ENCODE peak calls at places on chromosomes 16 and 17, in ten cellular contexts. One of them, this sample, is unnamed.

GRCh38 chr16:19116711-19117449 is 3.1 kb downstream of the ITPRIPL2 start:
- DNase-seq in endothelial cell of umbilical vein: no peak
- DNase-seq in suprapubic skin: no peak
- DNase-seq in stomach: no peak
- DNase-seq in GM23338: peak
- DNase-seq in esophagus muscularis mucosa: no peak
- DNase-seq in GM12891: no peak
- DNase-seq in SK-N-MC: no peak
- DNase-seq in HCT116: no peak
- DNase-seq in SK-N-SH: no peak
- DNase-seq in this sample: no peak

GRCh38 chr17:7241047-7241733 is 1.1 kb downstream of the GABARAP start:
- DNase-seq in SK-N-MC: no peak
- DNase-seq in HCT116: no peak
- DNase-seq in GM12891: no peak
- DNase-seq in stomach: no peak
- DNase-seq in GM23338: no peak
- DNase-seq in SK-N-SH: no peak
- DNase-seq in esophagus muscularis mucosa: no peak
- DNase-seq in endothelial cell of umbilical vein: no peak
- DNase-seq in suprapubic skin: no peak
- DNase-seq in this sample: no peak

GRCh38 chr17:76363107-76363801 is 9.5 kb upstream of the PRPSAP1 start:
- DNase-seq in SK-N-MC: no peak
- DNase-seq in suprapubic skin: no peak
- DNase-seq in GM12891: no peak
- DNase-seq in esophagus muscularis mucosa: no peak
- DNase-seq in SK-N-SH: no peak
- DNase-seq in stomach: no peak
- DNase-seq in endothelial cell of umbilical vein: no peak
- DNase-seq in GM23338: no peak
- DNase-seq in HCT116: no peak
- DNase-seq in this sample: no peak

GRCh38 chr16:1677339-1677738 is 740 bp upstream of the JPT2 start:
- DNase-seq in SK-N-MC: no peak
- DNase-seq in suprapubic skin: no peak
- DNase-seq in GM23338: peak
- DNase-seq in HCT116: no peak
- DNase-seq in GM12891: no peak
- DNase-seq in SK-N-SH: no peak
- DNase-seq in endothelial cell of umbilical vein: no peak
- DNase-seq in esophagus muscularis mucosa: no peak
- DNase-seq in stomach: no peak
- DNase-seq in this sample: no peak

GRCh38 chr17:66841744-66842143 is 6.8 kb downstream of the CACNG5 start:
- DNase-seq in GM23338: no peak
- DNase-seq in stomach: no peak
- DNase-seq in esophagus muscularis mucosa: no peak
- DNase-seq in GM12891: no peak
- DNase-seq in SK-N-SH: no peak
- DNase-seq in HCT116: no peak
- DNase-seq in endothelial cell of umbilical vein: no peak
- DNase-seq in SK-N-MC: no peak
- DNase-seq in suprapubic skin: no peak
- DNase-seq in this sample: no peak

GRCh38 chr16:10984509-10984908 is 40.1 kb downstream of the CLEC16A start:
- DNase-seq in SK-N-MC: no peak
- DNase-seq in stomach: no peak
- DNase-seq in SK-N-SH: no peak
- DNase-seq in esophagus muscularis mucosa: no peak
- DNase-seq in endothelial cell of umbilical vein: no peak
- DNase-seq in GM12891: no peak
- DNase-seq in HCT116: no peak
- DNase-seq in suprapubic skin: no peak
- DNase-seq in GM23338: no peak
- DNase-seq in this sample: no peak

GRCh38 chr17:74274703-74275340 is 788 bp downstream of the DNAI2 start:
- DNase-seq in GM12891: no peak
- DNase-seq in endothelial cell of umbilical vein: no peak
- DNase-seq in SK-N-SH: no peak
- DNase-seq in GM23338: no peak
- DNase-seq in esophagus muscularis mucosa: no peak
- DNase-seq in stomach: no peak
- DNase-seq in SK-N-MC: no peak
- DNase-seq in suprapubic skin: no peak
- DNase-seq in HCT116: no peak
- DNase-seq in this sample: no peak

GRCh38 chr17:1000597-1001490 is 3.9 kb downstream of the TIMM22 start:
- DNase-seq in suprapubic skin: no peak
- DNase-seq in endothelial cell of umbilical vein: peak
- DNase-seq in stomach: peak
- DNase-seq in SK-N-SH: no peak
- DNase-seq in esophagus muscularis mucosa: no peak
- DNase-seq in GM23338: no peak
- DNase-seq in HCT116: no peak
- DNase-seq in SK-N-MC: no peak
- DNase-seq in GM12891: no peak
- DNase-seq in this sample: no peak

GRCh38 chr17:65099941-65100315 is 37.2 kb upstream of the RGS9 start:
- DNase-seq in stomach: peak
- DNase-seq in GM23338: peak
- DNase-seq in SK-N-MC: no peak
- DNase-seq in HCT116: peak
- DNase-seq in esophagus muscularis mucosa: no peak
- DNase-seq in SK-N-SH: no peak
- DNase-seq in GM12891: peak
- DNase-seq in endothelial cell of umbilical vein: no peak
- DNase-seq in suprapubic skin: peak
- DNase-seq in this sample: no peak

GRCh38 chr16:86942469-86943175 is 364.3 kb downstream of the FOXL1 start:
- DNase-seq in SK-N-MC: no peak
- DNase-seq in esophagus muscularis mucosa: no peak
- DNase-seq in stomach: no peak
- DNase-seq in GM23338: no peak
- DNase-seq in HCT116: no peak
- DNase-seq in suprapubic skin: no peak
- DNase-seq in endothelial cell of umbilical vein: no peak
- DNase-seq in GM12891: no peak
- DNase-seq in SK-N-SH: no peak
- DNase-seq in this sample: no peak

GRCh38 chr17:2814499-2815341 is 18.5 kb downstream of the RAP1GAP2 start:
- DNase-seq in SK-N-SH: no peak
- DNase-seq in SK-N-MC: no peak
- DNase-seq in esophagus muscularis mucosa: no peak
- DNase-seq in suprapubic skin: no peak
- DNase-seq in HCT116: no peak
- DNase-seq in stomach: no peak
- DNase-seq in GM23338: no peak
- DNase-seq in endothelial cell of umbilical vein: no peak
- DNase-seq in GM12891: peak
- DNase-seq in this sample: no peak

GRCh38 chr17:81128774-81129173 is 36.5 kb upstream of the PVALEF start:
- DNase-seq in suprapubic skin: no peak
- DNase-seq in esophagus muscularis mucosa: no peak
- DNase-seq in GM12891: no peak
- DNase-seq in SK-N-SH: no peak
- DNase-seq in SK-N-MC: no peak
- DNase-seq in GM23338: no peak
- DNase-seq in HCT116: no peak
- DNase-seq in stomach: no peak
- DNase-seq in endothelial cell of umbilical vein: no peak
- DNase-seq in this sample: no peak
- TF ChIP-seq POLR2AphosphoS5 in suprapubic skin: no peak
- TF ChIP-seq POLR2AphosphoS5 in esophagus muscularis mucosa: peak
- TF ChIP-seq POLR2AphosphoS5 in GM12891: no peak
- TF ChIP-seq POLR2AphosphoS5 in SK-N-SH: no peak
- TF ChIP-seq POLR2AphosphoS5 in SK-N-MC: no peak
- TF ChIP-seq POLR2AphosphoS5 in GM23338: no peak
- TF ChIP-seq POLR2AphosphoS5 in HCT116: no peak
- TF ChIP-seq POLR2AphosphoS5 in stomach: no peak
- TF ChIP-seq POLR2AphosphoS5 in endothelial cell of umbilical vein: no peak
- TF ChIP-seq POLR2AphosphoS5 in this sample: no peak

DNA sequence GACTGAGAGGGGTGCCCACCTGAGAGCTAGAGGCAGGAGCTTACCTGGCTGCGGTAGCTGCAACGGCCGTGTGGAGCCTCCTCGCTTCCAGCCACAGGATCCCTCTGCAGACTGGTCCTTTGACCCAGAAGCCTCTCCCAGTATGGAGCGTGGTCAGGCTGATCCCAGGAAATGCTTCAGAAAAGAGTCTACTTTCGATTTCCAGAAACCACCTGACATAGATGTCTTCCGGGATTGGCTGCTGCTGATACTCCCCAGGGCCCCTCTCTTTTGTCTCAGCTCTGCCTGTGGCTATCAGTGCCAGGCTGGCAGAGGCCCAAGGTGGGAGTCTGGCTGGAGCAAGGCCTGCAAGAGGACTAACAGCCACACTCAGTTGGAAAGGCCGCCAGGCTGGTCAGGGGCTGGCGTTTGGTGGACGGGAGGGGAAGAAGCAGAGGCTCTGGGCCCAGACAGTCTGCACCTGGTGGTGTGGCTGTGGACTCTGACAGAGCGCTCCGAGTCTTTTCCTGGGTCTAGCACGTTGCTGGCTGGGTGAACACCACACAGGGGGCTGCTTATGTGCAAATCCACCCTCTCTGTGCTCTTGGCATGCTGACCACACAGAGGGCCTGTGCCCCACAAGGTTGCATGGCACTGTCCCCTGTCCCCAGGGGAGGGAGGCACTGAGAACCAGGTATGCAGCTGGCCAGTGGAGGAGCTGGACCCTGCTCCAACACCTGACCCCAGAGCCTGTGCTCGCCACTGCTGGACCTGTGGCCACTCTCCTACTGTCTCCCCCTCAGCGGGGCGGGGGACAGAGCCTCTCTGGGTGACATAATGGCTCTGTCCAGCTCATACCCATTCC is at the start of gene LGALS3BP:
- DNase-seq in GM12891: no peak
- DNase-seq in suprapubic skin: no peak
- DNase-seq in SK-N-MC: peak
- DNase-seq in GM23338: peak
- DNase-seq in esophagus muscularis mucosa: no peak
- DNase-seq in endothelial cell of umbilical vein: no peak
- DNase-seq in stomach: peak
- DNase-seq in HCT116: peak
- DNase-seq in SK-N-SH: peak
- DNase-seq in this sample: peak
- TF ChIP-seq POLR2AphosphoS5 in GM12891: no peak
- TF ChIP-seq POLR2AphosphoS5 in suprapubic skin: no peak
- TF ChIP-seq POLR2AphosphoS5 in SK-N-MC: peak
- TF ChIP-seq POLR2AphosphoS5 in GM23338: no peak
- TF ChIP-seq POLR2AphosphoS5 in esophagus muscularis mucosa: peak
- TF ChIP-seq POLR2AphosphoS5 in endothelial cell of umbilical vein: no peak
- TF ChIP-seq POLR2AphosphoS5 in stomach: peak
- TF ChIP-seq POLR2AphosphoS5 in HCT116: peak
- TF ChIP-seq POLR2AphosphoS5 in SK-N-SH: peak
- TF ChIP-seq POLR2AphosphoS5 in this sample: peak

GRCh38 chr16:628321-629061 is 2.3 kb upstream of the WFIKKN1 start:
- DNase-seq in esophagus muscularis mucosa: no peak
- DNase-seq in SK-N-SH: no peak
- DNase-seq in GM23338: no peak
- DNase-seq in GM12891: no peak
- DNase-seq in SK-N-MC: no peak
- DNase-seq in endothelial cell of umbilical vein: no peak
- DNase-seq in suprapubic skin: peak
- DNase-seq in stomach: no peak
- DNase-seq in HCT116: no peak
- DNase-seq in this sample: no peak
- TF ChIP-seq POLR2AphosphoS5 in esophagus muscularis mucosa: no peak
- TF ChIP-seq POLR2AphosphoS5 in SK-N-SH: no peak
- TF ChIP-seq POLR2AphosphoS5 in GM23338: no peak
- TF ChIP-seq POLR2AphosphoS5 in GM12891: no peak
- TF ChIP-seq POLR2AphosphoS5 in SK-N-MC: no peak
- TF ChIP-seq POLR2AphosphoS5 in endothelial cell of umbilical vein: no peak
- TF ChIP-seq POLR2AphosphoS5 in suprapubic skin: no peak
- TF ChIP-seq POLR2AphosphoS5 in stomach: no peak
- TF ChIP-seq POLR2AphosphoS5 in HCT116: peak
- TF ChIP-seq POLR2AphosphoS5 in this sample: no peak

GRCh38 chr17:82231312-82231561 is 2.4 kb downstream of the SLC16A3 start:
- DNase-seq in GM12891: peak
- DNase-seq in stomach: no peak
- DNase-seq in SK-N-SH: no peak
- DNase-seq in SK-N-MC: no peak
- DNase-seq in esophagus muscularis mucosa: peak
- DNase-seq in endothelial cell of umbilical vein: no peak
- DNase-seq in suprapubic skin: no peak
- DNase-seq in HCT116: no peak
- DNase-seq in GM23338: no peak
- DNase-seq in this sample: no peak

GRCh38 chr17:82232322-82232785 is 3.5 kb downstream of the SLC16A3 start:
- DNase-seq in stomach: no peak
- DNase-seq in HCT116: no peak
- DNase-seq in SK-N-SH: no peak
- DNase-seq in suprapubic skin: no peak
- DNase-seq in endothelial cell of umbilical vein: no peak
- DNase-seq in esophagus muscularis mucosa: no peak
- DNase-seq in GM23338: no peak
- DNase-seq in SK-N-MC: no peak
- DNase-seq in GM12891: no peak
- DNase-seq in this sample: no peak

GRCh38 chr17:82232876-82233785 is 4.3 kb downstream of the SLC16A3 start:
- DNase-seq in suprapubic skin: peak
- DNase-seq in SK-N-SH: no peak
- DNase-seq in endothelial cell of umbilical vein: no peak
- DNase-seq in GM23338: no peak
- DNase-seq in esophagus muscularis mucosa: peak
- DNase-seq in SK-N-MC: no peak
- DNase-seq in HCT116: no peak
- DNase-seq in GM12891: no peak
- DNase-seq in stomach: no peak
- DNase-seq in this sample: no peak

GRCh38 chr17:82230627-82231311 is 1.9 kb downstream of the SLC16A3 start:
- DNase-seq in HCT116: no peak
- DNase-seq in esophagus muscularis mucosa: peak
- DNase-seq in endothelial cell of umbilical vein: peak
- DNase-seq in GM12891: peak
- DNase-seq in SK-N-MC: no peak
- DNase-seq in GM23338: peak
- DNase-seq in suprapubic skin: peak
- DNase-seq in SK-N-SH: peak
- DNase-seq in stomach: peak
- DNase-seq in this sample: no peak

DNA sequence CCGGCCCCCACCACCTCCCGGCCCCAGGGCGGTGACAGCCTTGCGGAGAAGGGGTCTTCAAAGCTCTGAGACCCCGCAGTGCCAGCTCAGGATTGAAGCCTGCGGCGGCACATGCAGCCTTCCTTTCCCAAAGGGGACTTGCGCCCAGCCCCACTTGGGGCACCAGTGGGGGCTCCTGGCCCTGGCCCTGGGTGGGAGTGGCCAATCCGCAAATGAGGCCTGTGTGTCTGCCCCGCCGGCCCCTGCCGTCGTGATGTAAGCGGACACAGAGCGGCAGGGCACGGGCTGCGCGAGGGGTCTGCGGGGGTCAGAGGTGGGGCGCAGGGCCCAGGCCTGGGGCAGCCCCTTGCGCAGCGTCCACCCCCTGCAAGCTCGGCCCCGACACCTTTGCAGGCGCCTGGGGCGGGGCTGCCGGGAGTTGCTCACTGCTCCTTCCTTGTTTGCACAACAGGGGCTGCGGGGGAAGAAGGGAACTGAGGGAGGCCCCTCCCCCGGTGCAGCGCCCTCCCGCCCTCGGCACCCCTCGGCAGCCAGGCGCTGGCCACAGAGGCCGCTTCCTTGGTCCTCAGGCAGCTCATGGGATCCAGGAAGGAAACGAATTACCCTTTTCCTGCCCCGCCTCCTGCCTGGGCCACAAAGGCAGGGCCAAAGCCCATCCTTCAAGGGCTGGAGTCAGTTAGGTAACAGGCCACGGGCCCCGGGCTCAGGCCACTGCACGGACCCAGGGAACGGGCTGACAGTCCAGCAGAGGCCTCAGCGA is 2.9 kb downstream of the SLC16A3 start:
- DNase-seq in GM12891: no peak
- DNase-seq in HCT116: no peak
- DNase-seq in stomach: peak
- DNase-seq in endothelial cell of umbilical vein: peak
- DNase-seq in SK-N-MC: no peak
- DNase-seq in esophagus muscularis mucosa: peak
- DNase-seq in suprapubic skin: peak
- DNase-seq in GM23338: peak
- DNase-seq in SK-N-SH: no peak
- DNase-seq in this sample: peak
- TF ChIP-seq POLR2AphosphoS5 in GM12891: no peak
- TF ChIP-seq POLR2AphosphoS5 in HCT116: no peak
- TF ChIP-seq POLR2AphosphoS5 in stomach: peak
- TF ChIP-seq POLR2AphosphoS5 in endothelial cell of umbilical vein: no peak
- TF ChIP-seq POLR2AphosphoS5 in SK-N-MC: no peak
- TF ChIP-seq POLR2AphosphoS5 in esophagus muscularis mucosa: peak
- TF ChIP-seq POLR2AphosphoS5 in suprapubic skin: no peak
- TF ChIP-seq POLR2AphosphoS5 in GM23338: no peak
- TF ChIP-seq POLR2AphosphoS5 in SK-N-SH: no peak
- TF ChIP-seq POLR2AphosphoS5 in this sample: peak